ENCODE peak calls at places on chromosomes 6 and 20, in ten cellular contexts. X is NCI-H1930; L is Panc1; B is ascending aorta; P is stimulated activated CD4-positive, alpha-beta T cell treated with anti-CD3 and anti-CD28 coated beads, Interleukin-1b, Interleukin-23, amount 100 ng/mL, for 1 hour; H is A549; A is mammary epithelial cell; J is lung; S is NCI-H1105; U is HTR-8/SVneo. G is an unnamed sample.

GRCh38 chr6:126976263-126976797 is 142.1 kb upstream of the RSPO3 start:
- DNase-seq in X (no peak), L (no peak), B (no peak), P (no peak), H (no peak), A (no peak), J (no peak), S (no peak), U (no peak), G (no peak)

GRCh38 chr20:23086931-23087411 is 847 bp upstream of the CD93 start:
- DNase-seq in X (no peak), L (no peak), B (no peak), P (no peak), H (no peak), A (no peak), J (no peak), S (no peak), U (no peak), G (no peak)

GRCh38 chr6:18154507-18155272 is at the start of gene TPMT:
- DNase-seq in X (peak), L (peak), B (no peak), P (no peak), H (peak), A (no peak), J (no peak), S (peak), U (no peak), G (peak)

GRCh38 chr20:57241592-57241991 is 24.8 kb downstream of the BMP7 start:
- DNase-seq in X (no peak), L (no peak), B (no peak), P (no peak), H (no peak), A (no peak), J (no peak), S (no peak), U (no peak), G (no peak)

GRCh38 chr20:51579137-51579536 is 36.6 kb upstream of the NFATC2 start:
- DNase-seq in X (no peak), L (no peak), B (no peak), P (no peak), H (no peak), A (no peak), J (no peak), S (no peak), U (peak), G (no peak)

GRCh38 chr20:10133532-10133931 is 85.1 kb upstream of the SNAP25 start:
- DNase-seq in X (no peak), L (no peak), B (no peak), P (no peak), H (no peak), A (no peak), J (no peak), S (no peak), U (no peak), G (no peak)

GRCh38 chr6:21132856-21133610 is 460.5 kb upstream of the SOX4 start:
- DNase-seq in X (peak), L (no peak), B (no peak), P (no peak), H (no peak), A (no peak), J (no peak), S (no peak), U (no peak), G (no peak)

GRCh38 chr20:16308754-16309153 is 264.5 kb downstream of the KIF16B start:
- DNase-seq in X (no peak), L (no peak), B (no peak), P (no peak), H (no peak), A (peak), J (no peak), S (no peak), U (no peak), G (no peak)

GRCh38 chr6:150876598-150876997 is 11.1 kb downstream of the MTHFD1L start:
- DNase-seq in X (no peak), L (no peak), B (peak), P (no peak), H (no peak), A (no peak), J (no peak), S (peak), U (no peak), G (no peak)

GRCh38 chr6:118535176-118535844 is 12.8 kb upstream of the PLN start:
- DNase-seq in X (no peak), L (no peak), B (no peak), P (no peak), H (no peak), A (no peak), J (no peak), S (no peak), U (no peak), G (no peak)

GRCh38 chr6:27375613-27376079 is 12.9 kb upstream of the ZNF391 start:
- DNase-seq in X (no peak), L (no peak), B (no peak), P (no peak), H (no peak), A (peak), J (no peak), S (no peak), U (no peak), G (no peak)

GRCh38 chr6:5679696-5680494 is 326.8 kb downstream of the NRN1 start:
- DNase-seq in X (no peak), L (no peak), B (no peak), P (no peak), H (no peak), A (no peak), J (no peak), S (no peak), U (no peak), G (no peak)

GRCh38 chr6:40922281-40922680 is 116.7 kb downstream of the UNC5CL start:
- DNase-seq in X (no peak), L (no peak), B (no peak), P (no peak), H (no peak), A (peak), J (no peak), S (no peak), U (no peak), G (no peak)

GRCh38 chr6:45959534-45960195 is 56.0 kb downstream of the CLIC5 start:
- DNase-seq in X (no peak), L (no peak), B (no peak), P (no peak), H (no peak), A (peak), J (no peak), S (peak), U (peak), G (no peak)

GRCh38 chr6:108115598-108116058 is 41.1 kb upstream of the OSTM1 start:
- DNase-seq in X (no peak), L (no peak), B (no peak), P (no peak), H (peak), A (peak), J (peak), S (peak), U (peak), G (no peak)

GRCh38 chr20:14600527-14600926 is 263.1 kb upstream of the FLRT3 start:
- DNase-seq in X (no peak), L (no peak), B (no peak), P (no peak), H (no peak), A (no peak), J (no peak), S (no peak), U (no peak), G (no peak)

GRCh38 chr20:45765307-45765910 is 26.3 kb downstream of the WFDC3 start:
- DNase-seq in X (no peak), L (no peak), B (no peak), P (no peak), H (no peak), A (no peak), J (no peak), S (no peak), U (no peak), G (no peak)

GRCh38 chr6:170208171-170208601 is 82.7 kb downstream of the DLL1 start:
- DNase-seq in X (no peak), L (no peak), B (peak), P (no peak), H (no peak), A (no peak), J (peak), S (no peak), U (no peak), G (no peak)

GRCh38 chr6:36897629-36898028 is 11.9 kb downstream of the C6orf89 start:
- DNase-seq in X (no peak), L (no peak), B (no peak), P (no peak), H (no peak), A (peak), J (no peak), S (no peak), U (no peak), G (no peak)

GRCh38 chr20:64223526-64224067 is 32.0 kb upstream of the PCMTD2 start:
- DNase-seq in X (no peak), L (no peak), B (no peak), P (no peak), H (no peak), A (no peak), J (no peak), S (no peak), U (no peak), G (peak)

GRCh38 chr6:287500-287883 is 4.8 kb upstream of the DUSP22 start:
- DNase-seq in X (no peak), L (no peak), B (no peak), P (no peak), H (no peak), A (no peak), J (no peak), S (no peak), U (no peak), G (no peak)

GRCh38 chr6:16319813-16320532 is 81.6 kb downstream of the GMPR start:
- DNase-seq in X (no peak), L (peak), B (peak), P (peak), H (no peak), A (peak), J (peak), S (no peak), U (peak), G (no peak)

G was measured in neural crest cell.